ENCODE peak calls at places on chromosomes 12 and 14, in eight cellular contexts. Y is LoVo, U is renal cortical epithelial cell, D is AG20443, J is RWPE2, E is amniotic stem cell, L is activated T-cell treated with anti-CD3 and anti-CD28 coated beads for 1 hour, F is NCI-H510A treated with DMSO at 0.1 percent for 48 hours. N is an unnamed sample.

GRCh38 chr12:56042430-56043203 is 899 bp downstream of the RPS26 start:
- DNase-seq in F (no peak), J (no peak), L (no peak), Y (no peak), D (no peak), U (no peak), E (no peak), N (no peak)

GRCh38 chr14:91318911-91319310 is 74.4 kb upstream of the GPR68 start:
- DNase-seq in F (no peak), L (no peak), Y (no peak), J (no peak), E (no peak), U (no peak), D (no peak), N (no peak)

GRCh38 chr12:47736216-47736615 is 10.9 kb upstream of the ENDOU start:
- DNase-seq in D (no peak), U (no peak), Y (no peak), E (no peak), F (no peak), J (no peak), L (no peak), N (no peak)

GRCh38 chr12:122185494-122186082 is 2.7 kb downstream of the LRRC43 start:
- DNase-seq in D (no peak), J (no peak), F (no peak), Y (no peak), L (no peak), U (no peak), E (no peak), N (no peak)

GRCh38 chr12:75526655-75527511 is 15.5 kb upstream of the KRR1 start:
- DNase-seq in Y (peak), E (peak), D (peak), L (no peak), U (peak), J (no peak), F (peak), N (no peak)

GRCh38 chr14:76430017-76430416 is 54.1 kb downstream of the ESRRB start:
- DNase-seq in F (no peak), D (no peak), E (no peak), J (no peak), Y (no peak), U (no peak), L (no peak), N (no peak)

GRCh38 chr12:62841841-62842240 is 93.1 kb downstream of the PPM1H start:
- DNase-seq in Y (no peak), J (no peak), D (no peak), L (no peak), E (no peak), F (no peak), U (no peak), N (no peak)

GRCh38 chr14:73289729-73290128 is 52.4 kb downstream of the PAPLN start:
- DNase-seq in D (peak), J (no peak), Y (no peak), U (no peak), L (no peak), E (no peak), F (no peak), N (no peak)

GRCh38 chr12:19183121-19183838 is 53.7 kb downstream of the PLEKHA5 start:
- DNase-seq in L (no peak), Y (no peak), U (no peak), F (no peak), D (no peak), J (no peak), E (no peak), N (peak)

GRCh38 chr14:100159107-100159864 is at the start of gene DEGS2:
- DNase-seq in J (no peak), E (no peak), Y (peak), L (peak), U (no peak), F (peak), D (peak), N (peak)

GRCh38 chr14:69554500-69554899 is 20.2 kb downstream of the CCDC177 start:
- DNase-seq in E (no peak), F (no peak), J (no peak), U (no peak), D (no peak), Y (no peak), L (no peak), N (peak)

GRCh38 chr14:100030441-100031153 is 34.6 kb upstream of the EVL start:
- DNase-seq in E (peak), U (peak), J (no peak), L (no peak), F (no peak), D (peak), Y (peak), N (no peak)

GRCh38 chr12:11922361-11922760 is 148.4 kb upstream of the BCL2L14 start:
- DNase-seq in F (peak), D (no peak), L (no peak), U (no peak), J (no peak), Y (no peak), E (no peak), N (no peak)

GRCh38 chr12:31482816-31483215 is 108.1 kb downstream of the DENND5B start:
- DNase-seq in L (no peak), Y (no peak), E (no peak), U (no peak), F (no peak), D (peak), J (no peak), N (no peak)

GRCh38 chr14:51776102-51776894 is 84.1 kb upstream of the GNG2 start:
- DNase-seq in U (peak), E (peak), L (peak), J (no peak), Y (peak), D (peak), F (peak), N (peak)

GRCh38 chr14:89428556-89429196 is 11.6 kb upstream of the FOXN3 start:
- DNase-seq in Y (no peak), E (no peak), U (no peak), L (no peak), D (no peak), F (peak), J (peak), N (peak)

GRCh38 chr12:48420031-48420775 is 52.2 kb upstream of the ANP32D start:
- DNase-seq in D (no peak), F (no peak), U (no peak), Y (no peak), L (no peak), J (no peak), E (no peak), N (no peak)

GRCh38 chr14:89586258-89587127 is 169.5 kb upstream of the FOXN3 start:
- DNase-seq in D (no peak), J (no peak), F (no peak), Y (no peak), L (no peak), U (no peak), E (no peak), N (no peak)

GRCh38 chr12:62190921-62191746 is 69.1 kb upstream of the USP15 start:
- DNase-seq in J (peak), E (no peak), U (no peak), Y (no peak), F (no peak), D (peak), L (no peak), N (peak)

GRCh38 chr12:111926631-111927030 is 84.6 kb downstream of the MAPKAPK5 start:
- DNase-seq in Y (no peak), D (no peak), J (no peak), U (no peak), E (no peak), F (no peak), L (no peak), N (no peak)

GRCh38 chr12:49562233-49562632 is 5.7 kb downstream of the MCRS1 start:
- DNase-seq in E (no peak), F (no peak), L (no peak), U (no peak), D (no peak), J (no peak), Y (no peak), N (no peak)